ENCODE peak calls at places on chromosomes 11 and 22, in four cellular contexts. A, M, W and G are unnamed samples.

GRCh38 chr11:75240381-75241035 is at the start of gene TPBGL:
- DNase-seq in A (no peak), M (no peak), W (peak; percentile 72), G (no peak)

GRCh38 chr22:34886812-34887211 is 179.1 kb upstream of the ISX start:
- DNase-seq in A (no peak), M (no peak), W (no peak), G (no peak)

GRCh38 chr11:112174789-112175595 is at the start of gene BCO2:
- DNase-seq in A (no peak), M (no peak), W (peak; percentile 57), G (peak; percentile 52)

GRCh38 chr11:42407379-42407778 is 904.4 kb upstream of the API5 start:
- DNase-seq in A (no peak), M (peak; percentile 70), W (no peak), G (no peak)

GRCh38 chr22:48750826-48751440 is 1076.7 kb downstream of the BRD1 start:
- DNase-seq in A (no peak), M (no peak), W (no peak), G (no peak)

GRCh38 chr11:124586247-124586860 is 16.6 kb downstream of the OR8A1 start:
- DNase-seq in A (no peak), M (peak; percentile 39), W (peak; percentile 36), G (peak; percentile 44)

GRCh38 chr22:35128637-35129036 is 62.7 kb downstream of the ISX start:
- DNase-seq in A (peak; percentile 95), M (no peak), W (no peak), G (no peak)

GRCh38 chr11:256952-257737 is 20.4 kb downstream of the PSMD13 start:
- DNase-seq in A (no peak), M (no peak), W (no peak), G (no peak)

GRCh38 chr22:44591146-44591790 is 93.2 kb upstream of the RTL6 start:
- DNase-seq in A (no peak), M (no peak), W (no peak), G (no peak)

GRCh38 chr22:17540481-17540880 is 22.8 kb upstream of the SLC25A18 start:
- DNase-seq in A (no peak), M (no peak), W (peak; percentile 69), G (no peak)

GRCh38 chr11:103433380-103433779 is 324.2 kb downstream of the DYNC2H1 start:
- DNase-seq in A (no peak), M (no peak), W (no peak), G (no peak)

GRCh38 chr11:120391854-120392253 is 55.6 kb downstream of the ARHGEF12 start:
- DNase-seq in A (no peak), M (no peak), W (no peak), G (no peak)

GRCh38 chr11:117220568-117220967 is 11.3 kb downstream of the PCSK7 start:
- DNase-seq in A (no peak), M (no peak), W (no peak), G (no peak)

GRCh38 chr22:38135133-38135706 is 24.7 kb upstream of the BAIAP2L2 start:
- DNase-seq in A (no peak), M (no peak), W (no peak), G (peak; percentile 53)

GRCh38 chr11:23903044-23903704 is 593.7 kb upstream of the LUZP2 start:
- DNase-seq in A (no peak), M (no peak), W (no peak), G (no peak)

GRCh38 chr22:47281126-47282106 is 519.0 kb downstream of the TBC1D22A start:
- DNase-seq in A (no peak), M (no peak), W (no peak), G (no peak)

GRCh38 chr22:44215287-44215686 is 34.6 kb downstream of the PARVG start:
- DNase-seq in A (no peak), M (no peak), W (no peak), G (no peak)

GRCh38 chr11:114059984-114060401 is 482 bp downstream of the ZBTB16 start:
- DNase-seq in A (no peak), M (no peak), W (peak; percentile 28), G (no peak)

GRCh38 chr11:112963368-112963955 is 2.2 kb downstream of the NCAM1 start:
- DNase-seq in A (no peak), M (no peak), W (no peak), G (no peak)

GRCh38 chr22:38706101-38706884 is 549 bp downstream of the GTPBP1 start:
- DNase-seq in A (no peak), M (no peak), W (peak; percentile 69), G (no peak)

GRCh38 chr11:60951909-60952741 is at the start of gene SLC15A3:
- DNase-seq in A (peak; percentile 61), M (no peak), W (no peak), G (no peak)

GRCh38 chr11:67697846-67698245 is 23.4 kb upstream of the ALDH3B2 start:
- DNase-seq in A (no peak), M (no peak), W (no peak), G (no peak)

GRCh38 chr11:132186699-132187098 is 816.3 kb downstream of the NTM start:
- DNase-seq in A (no peak), M (no peak), W (peak; percentile 9), G (no peak)

GRCh38 chr11:123479048-123479837 is 49.2 kb downstream of the GRAMD1B start:
- DNase-seq in A (peak; percentile 67), M (no peak), W (no peak), G (no peak)

GRCh38 chr11:69609351-69609750 is 31.6 kb upstream of the CCND1 start:
- DNase-seq in A (no peak), M (no peak), W (no peak), G (no peak)

GRCh38 chr22:26669060-26669481 is 11.7 kb downstream of the MIAT start:
- DNase-seq in A (no peak), M (no peak), W (peak; percentile 19), G (peak; percentile 62)

GRCh38 chr11:124209824-124210357 is 26.7 kb downstream of the OR10D3 start:
- DNase-seq in A (no peak), M (no peak), W (no peak), G (no peak)

GRCh38 chr11:69076129-69076791 is 27.5 kb downstream of the TPCN2 start:
- DNase-seq in A (no peak), M (no peak), W (no peak), G (no peak)

GRCh38 chr11:118604566-118604965 is 2.8 kb upstream of the PHLDB1 start:
- DNase-seq in A (no peak), M (no peak), W (peak; percentile 26), G (no peak)
- H3K27ac ChIP-seq in A (no peak overlapping the region), M (no peak overlapping the region), W (no peak overlapping the region), G (no peak overlapping the region)

DNA sequence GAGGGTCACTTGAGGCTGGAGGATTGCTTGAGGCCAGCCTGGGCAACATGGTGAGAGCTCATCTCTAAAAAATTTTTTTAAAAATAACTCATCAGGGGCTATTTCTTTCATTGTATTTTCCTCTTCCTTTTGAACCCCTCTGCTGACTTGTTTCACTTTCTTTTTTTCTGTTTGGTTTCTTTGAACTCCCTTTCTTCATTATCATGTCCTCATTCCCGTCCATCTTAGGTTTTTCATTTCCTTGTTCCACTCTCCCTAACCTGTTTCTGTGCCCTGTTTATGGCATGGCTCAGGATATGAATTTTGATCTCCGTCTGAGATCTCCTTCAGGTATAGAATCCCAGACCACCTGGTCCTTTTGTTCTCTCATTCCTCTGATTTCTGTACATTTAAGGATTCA is 12.4 kb downstream of the MARK2 start:
- DNase-seq in A (no peak), M (no peak), W (no peak), G (no peak)
- H3K4me2 ChIP-seq in A (peak overlapping the region; percentile 67), M (no peak overlapping the region), W (no peak overlapping the region), G (no peak overlapping the region)

GRCh38 chr11:34343153-34343552 is 14.7 kb downstream of the ABTB2 start:
- DNase-seq in A (no peak), M (no peak), W (no peak), G (no peak)
- TF ChIP-seq EGR1 in A (no peak), M (no peak), W (no peak), G (no peak)

GRCh38 chr11:59184876-59185275 is 12.9 kb downstream of the DTX4 start:
- DNase-seq in A (no peak), M (no peak), W (no peak), G (no peak)

GRCh38 chr11:59183768-59184167 is 11.8 kb downstream of the DTX4 start:
- DNase-seq in A (no peak), M (no peak), W (no peak), G (no peak)

GRCh38 chr11:59186130-59186594 is 14.2 kb downstream of the DTX4 start:
- DNase-seq in A (no peak), M (no peak), W (peak; percentile 84), G (peak; percentile 57)

GRCh38 chr11:59187020-59187419 is 15.1 kb downstream of the DTX4 start:
- DNase-seq in A (no peak), M (no peak), W (no peak), G (no peak)

GRCh38 chr11:59185412-59185811 is 13.5 kb downstream of the DTX4 start:
- DNase-seq in A (no peak), M (no peak), W (no peak), G (no peak)
- H3K27ac ChIP-seq in A (no peak overlapping the region), M (no peak overlapping the region), W (no peak overlapping the region), G (no peak overlapping the region)